ENCODE peak calls at places on chromosomes 4 and X, in four cellular contexts. C is AG09309, F is GM10248, A is body of pancreas. N is an unnamed sample.

GRCh38 chrX:70042399-70043371 is 7.1 kb downstream of the AWAT2 start:
- DNase-seq in A (no peak), F (no peak), C (no peak), N (no peak)

GRCh38 chr4:39228377-39228776 is 46.0 kb downstream of the WDR19 start:
- DNase-seq in A (no peak), F (no peak), C (no peak), N (no peak)

GRCh38 chr4:87734084-87734483 is 65.3 kb upstream of the IBSP start:
- DNase-seq in F (no peak), A (no peak), C (no peak), N (no peak)

GRCh38 chr4:38310446-38311043 is 350.3 kb downstream of the PTTG2 start:
- DNase-seq in F (peak), C (no peak), A (no peak), N (no peak)

GRCh38 chrX:8084023-8084422 is 87.0 kb downstream of the VCX2 start:
- DNase-seq in F (no peak), A (no peak), C (no peak), N (no peak)

GRCh38 chrX:103398321-103398937 is 22.1 kb downstream of the BEX3 start:
- DNase-seq in A (no peak), F (no peak), C (peak), N (no peak)

GRCh38 chr4:25879587-25879986 is 16.8 kb upstream of the SEL1L3 start:
- DNase-seq in C (no peak), A (no peak), F (no peak), N (no peak)

GRCh38 chr4:113339430-113339813 is 290.0 kb downstream of the ANK2 start:
- DNase-seq in A (no peak), C (no peak), F (no peak), N (no peak)

GRCh38 chrX:47502591-47503222 is 19.7 kb upstream of the ZNF41 start:
- DNase-seq in C (no peak), F (no peak), A (no peak), N (no peak)

GRCh38 chrX:102968216-102968615 is 31.1 kb downstream of the RAB40AL start:
- DNase-seq in C (no peak), A (no peak), F (no peak), N (no peak)

GRCh38 chr4:183185018-183185417 is 86.0 kb downstream of the WWC2 start:
- DNase-seq in C (no peak), F (no peak), A (no peak), N (no peak)

GRCh38 chr4:140243345-140243753 is 89.4 kb upstream of the MAML3 start:
- DNase-seq in C (no peak), F (peak), A (peak), N (no peak)

GRCh38 chr4:80335554-80336358 is at the start of gene CFAP299:
- DNase-seq in C (peak), F (peak), A (peak), N (peak)

GRCh38 chr4:80207172-80207583 is 9.9 kb downstream of the PRDM8 start:
- DNase-seq in A (no peak), F (no peak), C (no peak), N (no peak)

GRCh38 chr4:145773581-145774234 is 93.8 kb downstream of the C4orf51 start:
- DNase-seq in C (no peak), A (no peak), F (peak), N (no peak)

GRCh38 chrX:26851981-26852380 is 611.2 kb downstream of the PPP4R3C start:
- DNase-seq in A (no peak), C (no peak), F (no peak), N (no peak)

GRCh38 chr4:147340547-147341225 is 140.2 kb upstream of the EDNRA start:
- DNase-seq in A (no peak), C (no peak), F (peak), N (no peak)

GRCh38 chrX:44043496-44043895 is 70.3 kb upstream of the NDP start:
- DNase-seq in F (no peak), A (no peak), C (no peak), N (no peak)

GRCh38 chr4:25421819-25422511 is 44.9 kb downstream of the ANAPC4 start:
- DNase-seq in F (no peak), A (no peak), C (no peak), N (no peak)

GRCh38 chrX:100687546-100687945 is 43.5 kb downstream of the SRPX2 start:
- DNase-seq in C (no peak), F (peak), A (no peak), N (no peak)

GRCh38 chr4:4248885-4249203 is 821 bp upstream of the TMEM128 start:
- DNase-seq in A (no peak), F (no peak), C (no peak), N (no peak)

GRCh38 chr4:4245172-4245571 is 2.9 kb downstream of the TMEM128 start:
- DNase-seq in F (no peak), A (no peak), C (no peak), N (no peak)

GRCh38 chr4:4249876-4250275 is 1.9 kb upstream of the TMEM128 start:
- DNase-seq in C (no peak), F (no peak), A (no peak), N (no peak)

GRCh38 chr4:4247711-4248035 is 350 bp downstream of the TMEM128 start:
- DNase-seq in A (no peak), C (no peak), F (no peak), N (no peak)

GRCh38 chr4:4248036-4248884 is at the start of gene TMEM128:
- DNase-seq in C (peak), F (peak), A (peak), N (peak)
- TF ChIP-seq CTCF in C (peak), F (no peak), A (peak), N (no peak)

DNA sequence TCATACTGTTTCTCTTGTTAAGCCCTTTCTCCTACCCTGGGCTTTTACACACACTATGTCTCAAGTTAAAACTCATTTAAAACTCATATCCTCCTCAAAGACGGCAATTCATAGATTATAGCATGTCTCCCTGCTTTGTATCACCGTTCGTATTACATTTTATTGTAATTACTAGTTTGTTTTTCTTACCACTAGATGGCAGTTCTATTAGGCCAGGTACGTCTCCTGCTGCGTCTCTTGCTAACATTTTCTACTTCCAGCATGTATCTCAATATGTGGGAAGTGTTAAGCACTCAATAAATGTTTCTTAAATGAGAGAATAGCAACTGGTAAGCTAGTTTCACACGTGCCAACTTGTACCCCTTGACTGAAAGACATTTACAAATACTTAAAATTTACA is 450.3 kb upstream of the PCDH7 start:
- DNase-seq in A (no peak), F (no peak), C (no peak), N (no peak)
- TF ChIP-seq CTCF in A (peak), F (no peak), C (peak), N (no peak)

GRCh38 chrX:41133551-41133950 is 48.3 kb downstream of the USP9X start:
- DNase-seq in F (no peak), A (no peak), C (no peak), N (no peak)

GRCh38 chrX:41131766-41132165 is 46.5 kb downstream of the USP9X start:
- DNase-seq in F (no peak), A (no peak), C (no peak), N (no peak)

GRCh38 chrX:41142130-41142529 is 56.9 kb downstream of the USP9X start:
- DNase-seq in C (peak), A (no peak), F (no peak), N (no peak)

GRCh38 chrX:41137589-41137988 is 52.3 kb downstream of the USP9X start:
- DNase-seq in A (no peak), C (no peak), F (no peak), N (no peak)
- TF ChIP-seq CTCF in A (peak), C (peak), F (no peak), N (peak)

GRCh38 chr4:185307136-185307950 is 88.4 kb downstream of the LRP2BP start:
- DNase-seq in C (no peak), F (peak), A (peak), N (no peak)
- TF ChIP-seq CTCF in C (no peak), F (no peak), A (no peak), N (no peak)

N was measured in mesothelial cell of epicardium.